ENCODE peak calls at places on chromosomes 4 and X, in seven cellular contexts. K is CD4-positive, alpha-beta T cell; U is upper lobe of right lung; N is mammary epithelial cell; H is ovary; F is dorsolateral prefrontal cortex; P is psoas muscle. A is an unnamed sample.
A peak's percentile ranks its signal among the peaks of the same experiment; 100 is the strongest.

GRCh38 chrX:153739754-153740486 is 15.3 kb downstream of the ABCD1 start:
- DNase-seq in K (no peak), U (no peak), N (peak; percentile 60), H (no peak), F (no peak), P (no peak), A (no peak)

GRCh38 chrX:103941201-103941975 is 21.0 kb upstream of the TMSB15B start:
- DNase-seq in K (no peak), U (no peak), N (peak; percentile 35), H (no peak), F (no peak), P (no peak), A (no peak)

GRCh38 chr4:146260521-146260920 is 46.2 kb downstream of the REELD1 start:
- DNase-seq in K (no peak), U (no peak), N (peak; percentile 17), H (no peak), F (no peak), P (no peak), A (no peak)

GRCh38 chrX:11257290-11257689 is 35.9 kb upstream of the AMELX start:
- DNase-seq in K (no peak), U (no peak), N (no peak), H (no peak), F (no peak), P (no peak), A (no peak)

GRCh38 chrX:19686876-19687275 is 171.6 kb upstream of the MAP3K15 start:
- DNase-seq in K (no peak), U (no peak), N (no peak), H (no peak), F (no peak), P (no peak), A (no peak)

GRCh38 chrX:28178206-28178605 is 197.0 kb upstream of the DCAF8L1 start:
- DNase-seq in K (no peak), U (no peak), N (no peak), H (no peak), F (no peak), P (no peak), A (no peak)

GRCh38 chr4:106898621-106899230 is 137.4 kb downstream of the DKK2 start:
- DNase-seq in K (no peak), U (no peak), N (peak; percentile 37), H (no peak), F (no peak), P (no peak), A (no peak)

GRCh38 chrX:11244641-11245040 is 48.6 kb upstream of the AMELX start:
- DNase-seq in K (no peak), U (no peak), N (peak; percentile 52), H (no peak), F (no peak), P (no peak), A (no peak)

GRCh38 chr4:28354874-28355273 is 1494.2 kb downstream of the STIM2 start:
- DNase-seq in K (no peak), U (no peak), N (no peak), H (no peak), F (no peak), P (no peak), A (no peak)

GRCh38 chr4:20520901-20521300 is 179.4 kb upstream of the PACRGL start:
- DNase-seq in K (no peak), U (no peak), N (peak; percentile 51), H (no peak), F (no peak), P (no peak), A (no peak)

GRCh38 chr4:108730579-108730978 is 32.3 kb downstream of the ETNPPL start:
- DNase-seq in K (no peak), U (no peak), N (no peak), H (no peak), F (no peak), P (no peak), A (no peak)

GRCh38 chrX:100743009-100743615 is 11.2 kb upstream of the SYTL4 start:
- DNase-seq in K (no peak), U (no peak), N (no peak), H (no peak), F (no peak), P (no peak), A (no peak)

GRCh38 chr4:7941111-7942018 is 1.7 kb upstream of the AFAP1 start:
- DNase-seq in K (no peak), U (no peak), N (no peak), H (peak; percentile 38), F (no peak), P (no peak), A (no peak)

GRCh38 chr4:7936963-7937362 is 2.7 kb downstream of the AFAP1 start:
- DNase-seq in K (no peak), U (no peak), N (no peak), H (no peak), F (no peak), P (no peak), A (no peak)

GRCh38 chr4:7939377-7940108 is at the start of gene AFAP1:
- DNase-seq in K (peak; percentile 86), U (peak; percentile 92), N (peak; percentile 83), H (peak; percentile 94), F (peak; percentile 70), P (peak; percentile 92), A (no peak)

GRCh38 chr4:7942019-7942556 is 2.4 kb upstream of the AFAP1 start:
- DNase-seq in K (no peak), U (no peak), N (no peak), H (peak; percentile 26), F (no peak), P (no peak), A (no peak)

GRCh38 chr4:7938513-7939376 is 916 bp downstream of the AFAP1 start:
- DNase-seq in K (peak; percentile 13), U (no peak), N (peak; percentile 33), H (peak; percentile 60), F (no peak), P (no peak), A (no peak)
- TF ChIP-seq CTCF in K (no peak), U (no peak), N (no peak), H (no peak), F (no peak), P (no peak), A (no peak)

GRCh38 chr4:52852041-52852440 is 10.1 kb upstream of the RASL11B start:
- DNase-seq in K (no peak), U (no peak), N (no peak), H (no peak), F (no peak), P (no peak), A (no peak)

GRCh38 chr4:52852696-52853095 is 9.4 kb upstream of the RASL11B start:
- DNase-seq in K (no peak), U (no peak), N (no peak), H (no peak), F (no peak), P (no peak), A (no peak)

GRCh38 chr4:52850406-52851119 is 11.6 kb upstream of the RASL11B start:
- DNase-seq in K (no peak), U (no peak), N (no peak), H (no peak), F (no peak), P (no peak), A (no peak)

GRCh38 chr4:52856802-52857201 is 5.3 kb upstream of the RASL11B start:
- DNase-seq in K (no peak), U (no peak), N (no peak), H (no peak), F (no peak), P (no peak), A (no peak)

DNA sequence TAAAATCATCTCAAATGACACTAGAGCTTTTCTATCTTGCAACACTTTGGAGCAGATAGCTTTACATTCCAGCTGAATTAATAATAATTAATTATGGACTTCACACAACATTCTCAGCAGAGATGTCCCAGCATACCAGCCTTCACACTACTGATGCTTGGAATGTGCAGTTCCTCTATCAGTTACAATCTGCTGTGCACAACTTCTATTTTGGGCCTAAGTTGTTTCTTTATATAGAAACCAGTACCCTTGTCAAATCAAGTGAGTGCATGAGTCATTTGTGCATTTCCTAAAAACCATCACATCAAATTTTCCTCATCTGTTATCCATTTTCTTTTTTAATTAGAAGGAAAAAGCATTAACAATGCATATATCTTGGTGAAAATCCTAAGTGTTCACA is 8.8 kb upstream of the RASL11B start:
- DNase-seq in K (no peak), U (no peak), N (peak; percentile 19), H (no peak), F (no peak), P (no peak), A (no peak)
- H3K27ac ChIP-seq in K (no peak overlapping the region), U (no peak overlapping the region), N (no peak overlapping the region), H (no peak overlapping the region), F (no peak overlapping the region), P (peak overlapping the region; percentile 15), A (peak overlapping the region; percentile 57)

GRCh38 chr4:112518675-112519074 is 2.7 kb upstream of the NEUROG2 start:
- DNase-seq in K (no peak), U (no peak), N (no peak), H (no peak), F (no peak), P (no peak), A (no peak)

GRCh38 chr4:112520598-112521122 is 4.7 kb upstream of the NEUROG2 start:
- DNase-seq in K (no peak), U (no peak), N (no peak), H (no peak), F (no peak), P (no peak), A (no peak)

GRCh38 chr4:112521123-112522116 is 5.4 kb upstream of the NEUROG2 start:
- DNase-seq in K (no peak), U (no peak), N (no peak), H (no peak), F (no peak), P (no peak), A (no peak)

GRCh38 chr4:112517911-112518310 is 1.9 kb upstream of the NEUROG2 start:
- DNase-seq in K (no peak), U (no peak), N (no peak), H (no peak), F (no peak), P (no peak), A (no peak)

DNA sequence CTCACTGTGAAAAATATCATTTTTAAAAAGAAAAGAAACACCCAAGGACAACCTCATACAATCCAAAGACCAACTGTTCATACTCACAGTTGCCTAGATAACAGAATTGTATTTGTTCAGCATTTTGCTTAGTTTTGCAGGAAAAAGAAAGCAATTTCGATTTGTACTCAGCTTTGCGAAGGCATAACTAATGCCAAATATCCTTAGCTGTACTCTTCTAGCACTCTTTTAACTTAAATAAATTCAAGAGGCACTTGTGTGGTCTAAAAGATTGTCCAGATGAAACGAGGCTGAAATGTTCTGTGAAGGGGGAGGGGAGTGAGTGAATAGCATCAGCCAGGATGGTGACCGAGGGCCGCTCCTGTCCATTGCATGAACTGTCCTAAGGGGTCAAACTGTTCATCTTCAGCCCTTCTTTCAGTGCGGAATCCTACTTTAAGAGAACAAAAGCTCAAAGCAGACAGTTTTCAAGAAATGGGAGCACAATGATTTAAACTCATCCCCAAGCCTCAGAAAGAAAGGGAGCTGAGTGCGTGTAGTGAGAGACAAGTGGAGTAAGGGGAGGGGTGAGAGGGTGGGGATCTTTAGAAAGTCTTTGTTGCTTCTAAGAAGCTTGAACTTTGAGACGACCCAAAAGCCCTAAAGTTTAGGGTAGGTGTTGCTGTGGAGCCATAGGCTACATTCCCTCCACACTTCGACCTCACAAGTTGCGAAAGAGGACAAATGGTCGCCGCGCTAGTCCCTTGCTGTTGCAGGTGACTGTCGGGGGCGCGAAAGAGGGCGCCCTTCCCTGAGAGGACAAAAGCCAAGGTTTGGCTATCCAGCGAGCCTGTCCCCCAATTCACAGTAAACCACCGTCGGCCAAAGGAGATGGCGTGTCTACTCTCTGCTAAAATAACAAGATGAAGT is 4.0 kb upstream of the NEUROG2 start:
- DNase-seq in K (no peak), U (no peak), N (no peak), H (no peak), F (no peak), P (no peak), A (no peak)
- TF ChIP-seq CTCF in K (no peak), U (no peak), N (no peak), H (no peak), F (no peak), P (no peak), A (no peak)

GRCh38 chr4:84952004-84952403 is 14.5 kb downstream of the WDFY3 start:
- DNase-seq in K (no peak), U (no peak), N (peak; percentile 99), H (no peak), F (no peak), P (no peak), A (no peak)
- H3K27ac ChIP-seq in K (no peak overlapping the region), U (no peak overlapping the region), N (peak overlapping the region; percentile 96), H (no peak overlapping the region), F (no peak overlapping the region), P (peak overlapping the region; percentile 83), A (no peak overlapping the region)

A was measured in vagina.